ENCODE peak calls at places on chromosomes 3 and 15, in eight cellular contexts. F is T-helper 1 cell; T is GM12865; D is activated naive CD8-positive, alpha-beta T cell treated with anti-CD3 and anti-CD28 coated beads, Interleukin-2, amount 50 U/mL, for 24 hours; K is NCI-H1105; C is fibroblast of lung; A is KG1; P is activated effector memory CD4-positive, alpha-beta T cell treated with anti-CD3 and anti-CD28 coated beads, Interleukin-2, amount 50 U/mL, for 16 hours. U is an unnamed sample.

GRCh38 chr15:38698215-38698614 is 133.6 kb upstream of the RASGRP1 start:
- DNase-seq in F (no peak), T (peak; percentile 38), D (no peak), K (no peak), C (no peak), A (no peak), P (peak; percentile 76), U (peak; percentile 4)

GRCh38 chr3:66376568-66376967 is 124.3 kb downstream of the LRIG1 start:
- DNase-seq in F (no peak), T (no peak), D (no peak), K (no peak), C (peak; percentile 80), A (no peak), P (no peak), U (no peak)

GRCh38 chr3:168251371-168251770 is 155.6 kb upstream of the GOLIM4 start:
- DNase-seq in F (no peak), T (peak; percentile 81), D (no peak), K (no peak), C (no peak), A (no peak), P (no peak), U (no peak)

GRCh38 chr3:97948351-97949109 is 23.7 kb downstream of the RIOX2 start:
- DNase-seq in F (no peak), T (no peak), D (no peak), K (no peak), C (no peak), A (no peak), P (no peak), U (no peak)

GRCh38 chr3:8604988-8605387 is 39.6 kb downstream of the SSUH2 start:
- DNase-seq in F (no peak), T (no peak), D (no peak), K (no peak), C (no peak), A (no peak), P (no peak), U (no peak)

GRCh38 chr3:45715945-45716344 is 26.7 kb downstream of the SACM1L start:
- DNase-seq in F (no peak), T (no peak), D (no peak), K (no peak), C (no peak), A (no peak), P (no peak), U (no peak)

GRCh38 chr3:178669046-178669445 is 132.8 kb downstream of the KCNMB2 start:
- DNase-seq in F (no peak), T (no peak), D (no peak), K (no peak), C (no peak), A (no peak), P (no peak), U (no peak)

GRCh38 chr3:146326875-146327543 is 76.1 kb upstream of the PLSCR4 start:
- DNase-seq in F (no peak), T (no peak), D (no peak), K (peak; percentile 8), C (peak; percentile 61), A (no peak), P (no peak), U (peak; percentile 41)

U was measured in Kasumi-1.